ENCODE peak calls at places on chromosomes 13 and 19, in seven cellular contexts. X is IMR-90, P is GM23248, E is PC-3, F is osteoblast, T is GM23338, L is endothelial cell of umbilical vein. V is an unnamed sample. For H4K20me1, the result is how much of the 10 kb centered on the place peaks cover.

GRCh38 chr19:1467228-1467511 is 11.8 kb downstream of the C19orf25 start:
- DNase-seq in T (no peak), P (no peak), E (no peak), X (no peak), L (no peak), F (no peak), V (no peak)

GRCh38 chr13:26502826-26503225 is 54.7 kb upstream of the WASF3 start:
- DNase-seq in P (peak), F (peak), L (peak), T (peak), X (peak), E (peak), V (peak)

GRCh38 chr13:101998129-101998528 is 403.7 kb downstream of the FGF14 start:
- DNase-seq in T (no peak), L (no peak), X (no peak), P (no peak), F (no peak), E (no peak), V (no peak)

GRCh38 chr13:43469791-43470190 is 317.0 kb downstream of the ENOX1 start:
- DNase-seq in T (no peak), E (no peak), L (no peak), X (peak), F (no peak), P (no peak), V (no peak)

GRCh38 chr19:30563691-30564090 is 191.5 kb downstream of the ZNF536 start:
- DNase-seq in L (no peak), X (no peak), E (no peak), F (no peak), P (no peak), T (no peak), V (no peak)

GRCh38 chr13:74061939-74062595 is 72.1 kb downstream of the KLF12 start:
- DNase-seq in E (no peak), X (peak), L (peak), P (peak), F (peak), T (no peak), V (no peak)

GRCh38 chr13:45705936-45706335 is 3.8 kb downstream of the CBY2 start:
- DNase-seq in X (no peak), L (no peak), E (no peak), T (no peak), F (no peak), P (no peak), V (no peak)

GRCh38 chr19:13163609-13164364 is 13.6 kb downstream of the IER2 start:
- DNase-seq in L (peak), T (peak), X (peak), E (peak), P (peak), F (peak), V (peak)

GRCh38 chr13:29861694-29862110 is 11.3 kb upstream of the UBL3 start:
- DNase-seq in L (no peak), T (no peak), X (peak), F (peak), P (peak), E (peak), V (peak)

GRCh38 chr13:23289917-23290357 is 109.2 kb downstream of the SGCG start:
- DNase-seq in F (peak), X (peak), E (peak), T (no peak), P (peak), L (no peak), V (peak)

GRCh38 chr13:24293761-24294160 is 15.6 kb upstream of the C1QTNF9 start:
- DNase-seq in X (no peak), P (no peak), E (no peak), L (no peak), T (no peak), F (no peak), V (no peak)

GRCh38 chr19:45041125-45041524 is 2.3 kb downstream of the CLASRP start:
- DNase-seq in T (no peak), L (no peak), F (no peak), X (no peak), E (no peak), P (no peak), V (no peak)

GRCh38 chr13:75079226-75079625 is 402.7 kb downstream of the TBC1D4 start:
- DNase-seq in L (peak), P (peak), T (no peak), X (peak), E (peak), F (peak), V (no peak)

GRCh38 chr19:6699935-6700334 is 20.5 kb downstream of the C3 start:
- DNase-seq in X (no peak), F (no peak), T (no peak), E (no peak), L (no peak), P (no peak), V (no peak)

GRCh38 chr19:4103073-4103418 is 20.9 kb downstream of the MAP2K2 start:
- DNase-seq in X (no peak), T (no peak), F (peak), P (peak), L (no peak), E (peak), V (no peak)

GRCh38 chr13:93767917-93768422 is 541.4 kb downstream of the GPC6 start:
- DNase-seq in F (no peak), X (no peak), T (no peak), E (no peak), L (no peak), P (no peak), V (peak)

GRCh38 chr19:49133621-49134454 is 14.5 kb downstream of the PPFIA3 start:
- DNase-seq in P (peak), L (peak), T (peak), E (no peak), X (peak), F (peak), V (no peak)

GRCh38 chr19:40609561-40610395 is 8.6 kb downstream of the LTBP4 start:
- DNase-seq in T (peak), F (peak), P (peak), L (peak), X (no peak), E (no peak), V (peak)

GRCh38 chr13:23674795-23675640 is 104.8 kb downstream of the TNFRSF19 start:
- DNase-seq in L (no peak), E (peak), F (peak), T (no peak), X (peak), P (peak), V (peak)

GRCh38 chr13:40485611-40486517 is 180.6 kb downstream of the FOXO1 start:
- DNase-seq in X (no peak), F (no peak), L (no peak), E (no peak), T (no peak), P (no peak), V (no peak)

GRCh38 chr13:114023716-114024602 is 50.1 kb upstream of the C13orf46 start:
- DNase-seq in E (no peak), T (no peak), X (no peak), F (no peak), P (no peak), L (no peak), V (no peak)

GRCh38 chr19:16628183-16628983 is at the start of gene MED26:
- DNase-seq in T (peak), L (peak), F (peak), X (peak), E (peak), P (peak), V (peak)

GRCh38 chr19:16626796-16627193 is 1.2 kb downstream of the MED26 start:
- DNase-seq in T (no peak), F (peak), L (no peak), X (no peak), E (no peak), P (peak), V (peak)

GRCh38 chr19:16627928-16628182 is 149 bp downstream of the MED26 start:
- DNase-seq in T (no peak), X (no peak), P (no peak), F (peak), L (no peak), E (no peak), V (no peak)

GRCh38 chr19:16628984-16629691 is 1.1 kb upstream of the MED26 start:
- DNase-seq in X (peak), P (peak), F (no peak), L (peak), T (peak), E (no peak), V (peak)

DNA sequence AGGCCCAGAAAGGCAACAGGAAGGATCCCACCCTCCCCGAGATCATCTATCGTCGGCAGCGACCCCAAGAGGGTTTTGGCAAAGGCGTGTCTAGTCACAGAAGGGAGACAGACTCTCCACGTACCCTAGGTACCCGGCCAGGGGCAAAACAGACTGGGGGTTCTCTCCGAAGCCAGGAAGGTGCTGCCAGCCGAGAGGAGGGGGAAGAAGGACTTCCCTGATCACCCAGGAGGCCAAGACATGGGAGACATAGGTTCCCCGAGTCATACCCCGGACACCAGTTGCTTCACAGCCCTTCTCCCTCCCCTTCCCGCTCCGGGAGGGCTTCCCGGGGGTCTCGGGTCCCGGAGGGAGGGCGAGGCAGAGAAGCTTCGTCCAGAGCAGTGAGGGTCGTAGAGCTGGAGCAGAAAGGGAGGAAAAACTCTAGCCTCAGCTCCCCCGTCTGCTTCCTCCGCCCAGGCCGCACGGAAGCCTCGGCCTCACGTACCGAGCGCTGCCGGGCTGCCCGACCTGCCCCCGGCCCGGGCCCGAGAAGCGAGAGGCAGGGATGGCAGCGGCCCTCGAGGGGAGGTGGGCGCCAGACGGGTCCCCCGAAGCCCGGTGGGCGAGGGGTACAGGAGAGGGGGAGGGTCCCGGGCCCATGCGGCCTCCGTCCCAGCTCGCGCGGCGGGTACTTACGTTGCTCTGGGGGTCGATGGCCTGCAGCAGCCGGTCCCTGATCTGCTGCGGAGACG is 643 bp downstream of the MED26 start:
- DNase-seq in P (peak), E (no peak), F (peak), T (no peak), L (peak), X (no peak), V (peak)
- H4K20me1 ChIP-seq in P (under half), E (half or more), F (half or more), T (under half), L (under half), X (half or more), V (half or more)

GRCh38 chr13:36124236-36124822 is 6.9 kb downstream of the DCLK1 start:
- DNase-seq in L (peak), E (peak), P (peak), T (no peak), X (peak), F (peak), V (peak)
- H3K4me3 ChIP-seq in L (no peak), E (no peak), P (no peak), T (no peak), X (no peak), F (no peak), V (no peak)

DNA sequence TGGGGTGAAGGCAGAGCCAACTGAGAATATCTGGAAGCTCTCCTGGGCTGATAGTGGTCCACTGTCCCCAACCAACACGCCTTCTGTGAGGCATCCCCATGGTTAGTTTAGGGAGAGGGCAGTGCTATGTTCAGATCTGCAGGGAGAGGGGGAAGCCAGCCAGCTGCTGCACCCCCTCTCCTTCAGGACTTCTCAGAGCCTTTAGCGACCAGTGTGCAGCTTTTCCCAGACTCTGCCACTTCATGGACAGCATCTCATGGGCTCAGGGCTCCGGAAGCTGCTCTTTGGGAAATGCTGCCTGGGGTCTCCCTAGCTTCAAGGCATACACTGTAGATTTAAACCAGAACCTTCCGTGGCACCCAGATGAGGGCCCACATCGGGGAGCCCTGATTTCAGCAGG is 33.5 kb downstream of the TMED1 start:
- DNase-seq in L (no peak), T (no peak), X (no peak), P (no peak), E (no peak), F (no peak), V (no peak)
- H4K20me1 ChIP-seq in L (under half), T (under half), X (under half), P (under half), E (under half), F (under half), V (under half)

DNA sequence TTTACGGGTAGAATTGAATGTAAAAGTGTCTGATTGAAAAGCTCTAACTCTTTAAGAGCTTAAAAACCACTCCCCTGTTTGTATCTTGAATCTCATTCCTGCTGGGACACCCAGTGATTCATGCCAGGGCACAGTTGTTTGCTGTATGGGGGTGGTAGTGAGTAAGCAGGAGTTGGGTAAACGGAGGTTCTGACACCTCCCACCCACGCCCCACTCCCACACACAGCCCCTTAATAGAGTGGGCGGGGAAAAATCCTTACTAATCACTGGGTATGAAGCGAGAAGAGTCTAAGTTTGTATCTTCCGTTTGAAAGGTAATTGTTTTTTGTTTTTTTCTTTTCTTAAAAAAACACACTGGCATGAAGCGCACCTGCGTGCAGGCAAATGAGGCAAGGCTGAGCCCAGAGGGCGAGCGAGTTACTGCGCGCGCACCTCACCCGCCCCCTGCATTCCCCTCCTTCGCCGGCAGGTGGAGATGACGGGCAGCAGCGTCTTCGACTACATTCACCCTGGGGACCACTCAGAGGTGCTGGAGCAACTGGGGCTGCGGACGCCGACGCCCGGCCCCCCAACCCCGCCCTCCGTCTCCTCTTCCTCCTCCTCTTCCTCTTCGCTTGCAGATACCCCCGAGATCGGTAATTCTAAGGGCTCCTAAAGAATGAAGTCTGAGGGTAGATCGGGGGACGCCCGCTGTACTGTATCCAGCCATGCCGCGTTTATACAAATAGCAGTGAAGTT is 12.8 kb downstream of the TMEM160 start:
- DNase-seq in E (peak), T (peak), F (peak), X (peak), L (peak), P (peak), V (peak)
- H3K4me3 ChIP-seq in E (peak), T (peak), F (peak), X (peak), L (peak), P (peak), V (peak)

GRCh38 chr13:106491463-106491862 is 44.0 kb downstream of the EFNB2 start:
- DNase-seq in F (no peak), T (no peak), P (no peak), X (no peak), E (no peak), L (no peak), V (no peak)
- H4K20me1 ChIP-seq in F (under half), T (under half), P (under half), X (under half), E (under half), L (under half), V (under half)

DNA sequence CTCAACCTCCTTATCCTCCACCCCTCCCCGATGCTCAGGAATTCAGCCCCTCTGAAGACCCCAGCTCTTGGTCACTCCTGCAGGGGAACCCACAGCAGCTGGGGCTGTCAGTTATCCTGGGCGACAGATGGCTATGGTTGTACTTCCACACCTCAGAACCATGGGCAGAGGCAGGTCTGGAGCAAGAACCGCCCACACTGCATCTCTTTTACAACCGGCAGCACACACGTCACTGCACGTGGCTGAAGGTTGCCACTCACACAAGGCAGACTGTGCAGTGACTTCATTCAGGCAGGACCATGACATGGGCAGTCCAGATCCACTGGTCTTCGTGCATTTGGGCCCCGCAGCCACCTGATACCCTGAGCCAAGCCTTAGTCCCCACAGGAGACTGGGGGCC is 21.5 kb upstream of the SDHAF1 start:
- DNase-seq in T (no peak), E (no peak), X (no peak), P (peak), F (no peak), L (no peak), V (no peak)
- H3K4me3 ChIP-seq in T (no peak), E (no peak), X (no peak), P (no peak), F (no peak), L (no peak), V (no peak)

GRCh38 chr19:17866312-17867012 is 5.3 kb upstream of the SLC5A5 start:
- DNase-seq in L (no peak), F (peak), P (no peak), E (no peak), X (no peak), T (no peak), V (no peak)
- H4K20me1 ChIP-seq in L (under half), F (under half), P (under half), E (under half), X (under half), T (under half), V (under half)

DNA sequence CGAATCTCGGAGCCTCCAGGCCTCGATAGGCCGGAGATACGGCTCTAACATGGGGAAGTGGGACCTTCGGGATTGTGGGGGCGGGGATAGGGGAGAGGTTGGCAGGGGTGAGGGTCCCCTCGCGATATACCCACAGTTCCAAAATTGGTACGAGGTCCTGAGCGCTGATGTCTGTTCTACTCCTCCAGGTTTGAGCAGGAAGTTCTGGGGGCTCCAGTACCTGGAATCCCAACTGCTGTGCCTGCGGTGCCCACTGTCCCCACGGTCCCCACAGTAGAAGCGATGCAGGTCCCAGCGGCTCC is 447 bp downstream of the RBM42 start:
- DNase-seq in T (no peak), F (peak), E (no peak), P (no peak), X (no peak), L (no peak), V (no peak)
- H3K4me3 ChIP-seq in T (peak), F (peak), E (peak), P (peak), X (peak), L (peak), V (peak)

V was measured in hepatocyte.